ENCODE peak calls at places on chromosomes 12 and 14, in four cellular contexts. One of them, this sample, is unnamed.

GRCh38 chr14:76551906-76552305 is 176.0 kb downstream of the ESRRB start:
- DNase-seq in transverse colon: no peak
- DNase-seq in upper lobe of left lung: no peak
- DNase-seq in sigmoid colon: no peak
- DNase-seq in this sample: no peak

GRCh38 chr12:91577586-91578539 is 395.2 kb upstream of the DCN start:
- DNase-seq in transverse colon: no peak
- DNase-seq in upper lobe of left lung: no peak
- DNase-seq in sigmoid colon: no peak
- DNase-seq in this sample: no peak

GRCh38 chr14:101791919-101792572 is 30.5 kb downstream of the PPP2R5C start:
- DNase-seq in transverse colon: no peak
- DNase-seq in upper lobe of left lung: no peak
- DNase-seq in sigmoid colon: no peak
- DNase-seq in this sample: no peak

GRCh38 chr14:71532349-71532748 is 399.9 kb upstream of the RGS6 start:
- DNase-seq in transverse colon: no peak
- DNase-seq in upper lobe of left lung: no peak
- DNase-seq in sigmoid colon: no peak
- DNase-seq in this sample: no peak

GRCh38 chr14:99524091-99524661 is 43.0 kb downstream of the CCNK start:
- DNase-seq in transverse colon: peak
- DNase-seq in upper lobe of left lung: no peak
- DNase-seq in sigmoid colon: no peak
- DNase-seq in this sample: no peak

GRCh38 chr12:131929530-131930456 is 717 bp downstream of the PUS1 start:
- DNase-seq in transverse colon: peak
- DNase-seq in upper lobe of left lung: no peak
- DNase-seq in sigmoid colon: peak
- DNase-seq in this sample: no peak

GRCh38 chr12:53564941-53565340 is 57.7 kb upstream of the NPFF start:
- DNase-seq in transverse colon: no peak
- DNase-seq in upper lobe of left lung: no peak
- DNase-seq in sigmoid colon: no peak
- DNase-seq in this sample: no peak

GRCh38 chr12:124390442-124391116 is 95.7 kb downstream of the RFLNA start:
- DNase-seq in transverse colon: peak
- DNase-seq in upper lobe of left lung: peak
- DNase-seq in sigmoid colon: peak
- DNase-seq in this sample: no peak

GRCh38 chr14:69812725-69813124 is 15.7 kb upstream of the SLC10A1 start:
- DNase-seq in transverse colon: peak
- DNase-seq in upper lobe of left lung: no peak
- DNase-seq in sigmoid colon: no peak
- DNase-seq in this sample: no peak

GRCh38 chr14:68486033-68486732 is 306.7 kb downstream of the ZFP36L1 start:
- DNase-seq in transverse colon: no peak
- DNase-seq in upper lobe of left lung: no peak
- DNase-seq in sigmoid colon: no peak
- DNase-seq in this sample: no peak

GRCh38 chr12:128385736-128386135 is 118.8 kb downstream of the TMEM132C start:
- DNase-seq in transverse colon: no peak
- DNase-seq in upper lobe of left lung: no peak
- DNase-seq in sigmoid colon: no peak
- DNase-seq in this sample: no peak

GRCh38 chr12:91139981-91140659 is 28.8 kb upstream of the LUM start:
- DNase-seq in transverse colon: no peak
- DNase-seq in upper lobe of left lung: no peak
- DNase-seq in sigmoid colon: no peak
- DNase-seq in this sample: no peak

GRCh38 chr12:27226319-27226984 is 17.6 kb upstream of the STK38L start:
- DNase-seq in transverse colon: no peak
- DNase-seq in upper lobe of left lung: no peak
- DNase-seq in sigmoid colon: no peak
- DNase-seq in this sample: no peak

GRCh38 chr14:23162005-23162404 is 21.5 kb downstream of the SLC7A8 start:
- DNase-seq in transverse colon: peak
- DNase-seq in upper lobe of left lung: no peak
- DNase-seq in sigmoid colon: no peak
- DNase-seq in this sample: no peak

GRCh38 chr12:3630621-3631271 is 122.2 kb downstream of the CRACR2A start:
- DNase-seq in transverse colon: no peak
- DNase-seq in upper lobe of left lung: no peak
- DNase-seq in sigmoid colon: no peak
- DNase-seq in this sample: no peak

GRCh38 chr12:98595152-98595988 is 1.9 kb downstream of the SLC25A3 start:
- DNase-seq in transverse colon: no peak
- DNase-seq in upper lobe of left lung: no peak
- DNase-seq in sigmoid colon: no peak
- DNase-seq in this sample: no peak

GRCh38 chr14:26330982-26331381 is 266.9 kb downstream of the NOVA1 start:
- DNase-seq in transverse colon: no peak
- DNase-seq in upper lobe of left lung: no peak
- DNase-seq in sigmoid colon: no peak
- DNase-seq in this sample: no peak

GRCh38 chr12:122886161-122886560 is 9.8 kb downstream of the VPS37B start:
- DNase-seq in transverse colon: no peak
- DNase-seq in upper lobe of left lung: no peak
- DNase-seq in sigmoid colon: no peak
- DNase-seq in this sample: no peak

GRCh38 chr12:122888232-122888752 is 7.6 kb downstream of the VPS37B start:
- DNase-seq in transverse colon: peak
- DNase-seq in upper lobe of left lung: peak
- DNase-seq in sigmoid colon: no peak
- DNase-seq in this sample: peak

GRCh38 chr12:122886851-122887816 is 8.8 kb downstream of the VPS37B start:
- DNase-seq in transverse colon: peak
- DNase-seq in upper lobe of left lung: peak
- DNase-seq in sigmoid colon: no peak
- DNase-seq in this sample: no peak

GRCh38 chr12:122889658-122890561 is 6.0 kb downstream of the VPS37B start:
- DNase-seq in transverse colon: no peak
- DNase-seq in upper lobe of left lung: no peak
- DNase-seq in sigmoid colon: no peak
- DNase-seq in this sample: no peak

GRCh38 chr12:122887817-122888212 is 8.1 kb downstream of the VPS37B start:
- DNase-seq in transverse colon: no peak
- DNase-seq in upper lobe of left lung: no peak
- DNase-seq in sigmoid colon: no peak
- DNase-seq in this sample: no peak
- H3K4me3 ChIP-seq in transverse colon: no peak
- H3K4me3 ChIP-seq in upper lobe of left lung: peak
- H3K4me3 ChIP-seq in sigmoid colon: no peak
- H3K4me3 ChIP-seq in this sample: peak

DNA sequence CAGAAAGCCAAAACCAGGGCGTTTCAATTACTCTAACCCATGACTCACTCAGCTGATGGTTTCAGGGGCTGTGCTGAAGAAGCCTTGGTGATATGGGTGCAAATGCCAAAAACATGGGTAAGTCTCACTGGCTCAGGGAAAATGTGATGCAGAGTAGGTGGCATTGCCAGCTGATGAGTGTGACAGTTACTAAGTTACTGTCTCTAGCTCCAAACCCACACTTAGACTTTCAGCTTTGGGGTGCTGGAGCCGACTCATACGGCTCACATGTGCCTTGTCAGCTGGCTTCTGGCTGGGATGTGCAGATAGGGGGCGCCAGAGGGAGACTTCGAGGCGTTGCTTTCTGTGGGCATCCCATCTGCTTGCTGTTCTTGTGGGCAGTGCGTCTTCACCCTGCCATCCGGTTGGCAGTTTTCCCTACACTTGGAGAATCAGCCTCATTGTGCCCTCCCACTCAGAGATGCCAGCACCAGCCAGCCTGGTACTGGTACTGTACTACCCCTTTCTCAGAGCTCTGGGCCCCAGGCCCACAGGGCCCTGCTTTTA is 11.1 kb upstream of the KRT7 start:
- DNase-seq in transverse colon: peak
- DNase-seq in upper lobe of left lung: peak
- DNase-seq in sigmoid colon: peak
- DNase-seq in this sample: peak
- TF ChIP-seq POLR2AphosphoS5 in transverse colon: no peak
- TF ChIP-seq POLR2AphosphoS5 in upper lobe of left lung: no peak
- TF ChIP-seq POLR2AphosphoS5 in sigmoid colon: no peak
- TF ChIP-seq POLR2AphosphoS5 in this sample: no peak

DNA sequence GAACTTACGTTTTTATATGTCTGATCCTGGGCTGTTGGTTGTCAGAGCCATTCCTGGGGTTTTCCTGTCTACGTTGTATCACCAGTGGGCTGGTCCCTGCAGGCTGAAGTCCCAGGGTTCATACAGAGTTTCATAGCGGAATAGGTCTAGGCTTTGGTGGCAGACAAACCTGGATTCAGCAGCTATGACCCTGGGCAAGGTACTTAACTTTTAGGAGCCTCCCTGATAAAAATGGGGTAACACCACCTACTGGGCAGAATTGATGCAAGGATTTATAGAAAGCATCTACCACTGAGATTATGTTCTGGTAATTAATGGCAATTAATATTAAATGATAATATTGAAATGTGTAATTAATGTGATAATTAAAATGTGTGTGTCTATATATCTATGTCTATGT is 141.2 kb downstream of the SYNE2 start:
- DNase-seq in transverse colon: no peak
- DNase-seq in upper lobe of left lung: no peak
- DNase-seq in sigmoid colon: no peak
- DNase-seq in this sample: no peak
- H3K4me3 ChIP-seq in transverse colon: no peak
- H3K4me3 ChIP-seq in upper lobe of left lung: no peak
- H3K4me3 ChIP-seq in sigmoid colon: no peak
- H3K4me3 ChIP-seq in this sample: no peak

GRCh38 chr14:102930753-102931579 is 8.5 kb downstream of the AMN start:
- DNase-seq in transverse colon: peak
- DNase-seq in upper lobe of left lung: no peak
- DNase-seq in sigmoid colon: no peak
- DNase-seq in this sample: no peak
- TF ChIP-seq POLR2AphosphoS5 in transverse colon: peak
- TF ChIP-seq POLR2AphosphoS5 in upper lobe of left lung: no peak
- TF ChIP-seq POLR2AphosphoS5 in sigmoid colon: no peak
- TF ChIP-seq POLR2AphosphoS5 in this sample: no peak

DNA sequence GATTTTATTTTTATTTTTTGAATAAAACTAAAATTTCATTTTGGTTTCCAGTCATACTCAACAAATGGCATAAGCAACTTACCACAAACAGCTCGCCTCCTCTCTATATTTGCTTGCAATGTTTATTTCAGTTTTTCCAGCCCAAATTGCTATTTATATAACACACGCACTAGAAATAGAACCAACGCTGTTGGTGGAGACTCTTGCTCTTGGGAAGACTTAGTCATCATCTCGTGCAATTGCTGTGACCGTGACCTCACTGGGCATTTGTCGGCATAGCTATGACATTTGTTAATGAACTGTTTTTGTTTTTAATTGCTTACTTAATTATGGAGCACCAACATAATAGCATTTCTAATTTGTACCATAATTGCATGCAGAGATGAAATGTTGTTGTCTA is 153.1 kb upstream of the OTX2 start:
- DNase-seq in transverse colon: no peak
- DNase-seq in upper lobe of left lung: no peak
- DNase-seq in sigmoid colon: no peak
- DNase-seq in this sample: no peak
- H3K4me3 ChIP-seq in transverse colon: no peak
- H3K4me3 ChIP-seq in upper lobe of left lung: no peak
- H3K4me3 ChIP-seq in sigmoid colon: no peak
- H3K4me3 ChIP-seq in this sample: no peak

GRCh38 chr12:93573552-93574223 is 1.2 kb downstream of the SOCS2 start:
- DNase-seq in transverse colon: peak
- DNase-seq in upper lobe of left lung: no peak
- DNase-seq in sigmoid colon: no peak
- DNase-seq in this sample: no peak
- TF ChIP-seq POLR2AphosphoS5 in transverse colon: no peak
- TF ChIP-seq POLR2AphosphoS5 in upper lobe of left lung: no peak
- TF ChIP-seq POLR2AphosphoS5 in sigmoid colon: no peak
- TF ChIP-seq POLR2AphosphoS5 in this sample: no peak

This sample was measured in breast epithelium.